ENCODE peak calls at places on chromosome 11, in eight cellular contexts. F, H, B, J, I, U, P and S are unnamed samples.

GRCh38 chr11:5277807-5278206 is 8.1 kb upstream of the HBE1 start:
- DNase-seq in F (no peak), H (no peak), B (no peak), J (no peak), I (no peak), U (no peak), P (no peak), S (no peak)

GRCh38 chr11:111514216-111515031 is at the start of gene HOATZ:
- DNase-seq in F (no peak), H (peak), B (peak), J (peak), I (peak), U (no peak), P (no peak), S (no peak)

GRCh38 chr11:3880724-3881123 is 25.3 kb downstream of the STIM1 start:
- DNase-seq in F (no peak), H (no peak), B (peak), J (no peak), I (no peak), U (no peak), P (peak), S (peak)

GRCh38 chr11:1150769-1151365 is 6.9 kb upstream of the MUC5AC start:
- DNase-seq in F (peak), H (peak), B (peak), J (peak), I (no peak), U (no peak), P (peak), S (peak)

GRCh38 chr11:2092956-2093412 is 46.2 kb downstream of the IGF2 start:
- DNase-seq in F (no peak), H (peak), B (peak), J (peak), I (peak), U (no peak), P (no peak), S (peak)

GRCh38 chr11:114111369-114112042 is 52.0 kb downstream of the ZBTB16 start:
- DNase-seq in F (peak), H (no peak), B (peak), J (peak), I (no peak), U (no peak), P (peak), S (peak)

GRCh38 chr11:124586247-124586860 is 16.6 kb downstream of the OR8A1 start:
- DNase-seq in F (peak), H (peak), B (peak), J (peak), I (peak), U (peak), P (peak), S (peak)

GRCh38 chr11:120622189-120622912 is 110.8 kb downstream of the GRIK4 start:
- DNase-seq in F (no peak), H (no peak), B (no peak), J (no peak), I (peak), U (no peak), P (no peak), S (peak)

GRCh38 chr11:26621147-26621546 is 49.1 kb upstream of the MUC15 start:
- DNase-seq in F (no peak), H (no peak), B (peak), J (peak), I (no peak), U (no peak), P (no peak), S (peak)

GRCh38 chr11:79069504-79069903 is 371.3 kb downstream of the TENM4 start:
- DNase-seq in F (peak), H (peak), B (no peak), J (no peak), I (no peak), U (no peak), P (no peak), S (no peak)

GRCh38 chr11:70202898-70203748 is at the start of gene FADD:
- DNase-seq in F (peak), H (peak), B (peak), J (peak), I (peak), U (peak), P (peak), S (peak)

GRCh38 chr11:78932757-78933156 is 358.1 kb upstream of the NARS2 start:
- DNase-seq in F (no peak), H (no peak), B (no peak), J (no peak), I (no peak), U (no peak), P (no peak), S (no peak)

GRCh38 chr11:46106530-46107407 is 14.5 kb downstream of the PHF21A start:
- DNase-seq in F (no peak), H (no peak), B (no peak), J (peak), I (peak), U (no peak), P (no peak), S (peak)

GRCh38 chr11:104967493-104968364 is 645 bp downstream of the CASP4 start:
- DNase-seq in F (no peak), H (no peak), B (peak), J (peak), I (no peak), U (no peak), P (peak), S (peak)

GRCh38 chr11:3815882-3816281 is 7.5 kb downstream of the PGAP2 start:
- DNase-seq in F (no peak), H (no peak), B (no peak), J (no peak), I (no peak), U (no peak), P (no peak), S (no peak)

GRCh38 chr11:134999490-135000066 is 587.5 kb upstream of the B3GAT1 start:
- DNase-seq in F (no peak), H (no peak), B (no peak), J (no peak), I (no peak), U (no peak), P (no peak), S (no peak)

GRCh38 chr11:2515401-2516275 is 70.8 kb downstream of the KCNQ1 start:
- DNase-seq in F (peak), H (peak), B (no peak), J (no peak), I (peak), U (no peak), P (no peak), S (no peak)

GRCh38 chr11:76268498-76268897 is 62.2 kb upstream of the WNT11 start:
- DNase-seq in F (no peak), H (no peak), B (no peak), J (no peak), I (no peak), U (no peak), P (no peak), S (no peak)

GRCh38 chr11:65503923-65504670 is 5.3 kb downstream of the MALAT1 start:
- DNase-seq in F (no peak), H (no peak), B (peak), J (peak), I (no peak), U (no peak), P (peak), S (peak)

GRCh38 chr11:120529214-120529613 is 17.7 kb downstream of the GRIK4 start:
- DNase-seq in F (no peak), H (no peak), B (no peak), J (no peak), I (no peak), U (no peak), P (no peak), S (no peak)

GRCh38 chr11:11843642-11844041 is 1.9 kb downstream of the USP47 start:
- DNase-seq in F (no peak), H (no peak), B (no peak), J (no peak), I (peak), U (no peak), P (peak), S (no peak)
- H3K4me3 ChIP-seq in F (peak), H (peak), B (peak), J (peak), I (peak), U (peak), P (peak), S (peak)

DNA sequence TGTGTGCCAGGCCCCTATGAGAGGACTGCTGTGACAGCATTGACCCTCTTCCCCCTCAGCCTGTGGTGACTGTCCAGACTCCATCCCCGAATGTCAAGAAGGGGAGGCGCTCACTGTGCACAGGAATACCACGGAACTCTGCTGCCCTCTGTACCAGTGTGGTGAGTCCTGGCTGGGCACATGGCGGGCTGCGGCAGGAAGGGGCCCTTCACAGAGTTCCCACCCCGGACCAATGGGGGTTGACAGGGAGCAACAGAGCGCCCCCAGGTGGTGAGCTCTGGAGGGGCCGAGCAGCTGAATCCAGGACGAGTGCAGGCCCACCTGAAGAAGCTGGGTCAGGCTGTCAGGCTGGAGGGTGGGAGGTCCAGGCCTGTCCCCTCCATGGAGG is 83.8 kb upstream of the MYOD1 start:
- DNase-seq in F (no peak), H (no peak), B (no peak), J (no peak), I (peak), U (no peak), P (no peak), S (no peak)
- TF ChIP-seq CTCF in F (no peak), H (no peak), B (peak), J (no peak), I (no peak), U (peak), P (no peak), S (no peak)

DNA sequence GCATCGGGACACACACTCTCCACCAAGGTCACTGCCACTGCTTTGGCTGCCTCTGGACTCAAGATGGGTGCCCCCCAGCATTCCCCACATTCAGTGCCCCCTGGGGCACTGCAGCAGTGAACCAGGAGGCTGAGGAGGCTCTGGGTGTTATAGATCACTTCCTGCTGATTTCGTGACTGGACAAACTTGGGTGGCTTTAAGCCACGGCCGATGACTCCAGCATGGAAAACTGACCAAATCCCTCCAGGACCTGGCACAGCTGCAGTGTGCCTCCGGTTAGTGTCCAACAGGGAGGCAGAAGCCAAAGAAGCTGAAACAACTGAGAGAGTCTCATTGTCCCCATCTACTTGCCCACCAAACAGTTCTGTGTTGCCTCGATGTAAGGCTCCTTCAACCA is 1.2 kb upstream of the GANAB start:
- DNase-seq in F (no peak), H (no peak), B (no peak), J (no peak), I (no peak), U (no peak), P (no peak), S (no peak)
- H3K4me3 ChIP-seq in F (no peak), H (no peak), B (no peak), J (no peak), I (no peak), U (no peak), P (no peak), S (no peak)

GRCh38 chr11:103610435-103610834 is 426.0 kb upstream of the DDI1 start:
- DNase-seq in F (no peak), H (no peak), B (no peak), J (no peak), I (no peak), U (no peak), P (no peak), S (no peak)

GRCh38 chr11:103608566-103608965 is 427.9 kb upstream of the DDI1 start:
- DNase-seq in F (no peak), H (no peak), B (peak), J (peak), I (no peak), U (no peak), P (no peak), S (peak)

GRCh38 chr11:103604310-103604709 is 432.1 kb upstream of the DDI1 start:
- DNase-seq in F (no peak), H (no peak), B (no peak), J (no peak), I (no peak), U (no peak), P (no peak), S (no peak)

DNA sequence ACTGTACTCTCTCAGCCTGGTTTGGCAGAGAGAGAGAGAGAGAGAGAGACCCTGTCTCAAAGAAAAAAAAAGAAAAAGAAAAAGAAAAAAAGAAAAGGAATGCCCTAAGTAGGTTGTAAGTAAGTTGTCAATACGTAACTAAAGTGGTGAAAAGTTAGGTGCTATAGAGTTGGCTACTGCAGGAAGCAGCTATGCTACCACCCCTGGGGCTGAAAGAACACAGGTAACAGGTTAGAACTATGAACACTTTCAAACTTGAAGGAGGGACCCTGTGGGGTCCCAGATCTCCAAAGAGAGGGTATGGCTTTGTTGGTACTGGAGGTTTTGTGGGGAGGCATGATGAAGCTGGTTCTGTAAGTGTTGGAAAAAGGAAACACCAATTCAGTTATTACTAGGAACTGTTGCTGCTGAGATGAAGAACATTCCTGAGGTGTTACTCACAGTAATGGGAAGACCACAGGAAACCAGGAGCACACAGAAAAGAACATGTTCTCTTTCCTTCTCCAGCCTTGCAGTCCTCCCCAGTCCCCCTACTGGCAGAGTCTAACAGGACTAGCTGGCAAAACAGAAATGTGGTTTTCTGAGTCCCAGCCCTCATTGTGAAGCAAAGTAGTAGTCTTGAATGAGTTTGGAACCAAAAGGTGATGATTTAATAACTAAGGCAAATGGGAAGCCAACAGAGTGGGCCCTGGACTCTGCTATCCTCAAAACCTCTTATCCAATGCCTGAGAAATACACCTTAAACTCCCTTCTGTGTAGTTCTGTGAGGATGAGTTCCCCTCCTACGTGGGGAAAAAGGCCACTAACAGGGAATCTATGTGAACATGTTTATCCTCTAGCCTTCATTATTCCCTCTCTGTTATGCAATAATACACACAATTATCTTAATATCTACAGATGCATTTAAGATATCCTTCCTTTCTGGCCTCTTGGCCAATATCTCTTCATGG is 427.0 kb upstream of the DDI1 start:
- DNase-seq in F (peak), H (no peak), B (peak), J (peak), I (no peak), U (peak), P (peak), S (peak)
- TF ChIP-seq CTCF in F (peak), H (no peak), B (peak), J (peak), I (peak), U (peak), P (peak), S (peak)

DNA sequence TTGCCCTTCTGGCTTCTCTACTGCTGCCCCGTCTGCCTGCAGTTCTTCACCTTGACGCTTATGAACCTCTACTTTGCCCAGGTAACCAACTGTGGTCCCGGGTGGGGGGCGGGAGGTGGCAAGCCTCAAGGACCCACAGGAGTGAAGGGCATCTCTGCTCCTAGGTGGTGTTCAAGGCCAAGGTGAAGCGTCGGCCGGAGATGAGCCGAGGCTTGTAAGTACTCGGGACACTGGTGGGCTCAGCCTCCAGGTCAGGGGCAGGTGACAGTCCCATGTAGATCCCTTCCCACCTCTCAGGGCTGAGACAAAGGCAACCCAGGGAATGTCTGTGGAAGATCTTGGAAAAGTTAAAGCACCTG is 1.1 kb downstream of the GPR137 start:
- DNase-seq in F (peak), H (no peak), B (no peak), J (no peak), I (no peak), U (no peak), P (no peak), S (no peak)
- H3K4me3 ChIP-seq in F (no peak), H (no peak), B (no peak), J (no peak), I (peak), U (no peak), P (no peak), S (no peak)

GRCh38 chr11:36090351-36091245 is 146.7 kb downstream of the LDLRAD3 start:
- DNase-seq in F (no peak), H (no peak), B (no peak), J (no peak), I (no peak), U (no peak), P (no peak), S (no peak)
- TF ChIP-seq CTCF in F (no peak), H (no peak), B (peak), J (no peak), I (no peak), U (no peak), P (no peak), S (no peak)

GRCh38 chr11:133794205-133794604 is 51.1 kb downstream of the SPATA19 start:
- DNase-seq in F (no peak), H (no peak), B (no peak), J (no peak), I (no peak), U (no peak), P (no peak), S (no peak)
- H3K4me3 ChIP-seq in F (no peak), H (no peak), B (no peak), J (no peak), I (no peak), U (no peak), P (no peak), S (no peak)

DNA sequence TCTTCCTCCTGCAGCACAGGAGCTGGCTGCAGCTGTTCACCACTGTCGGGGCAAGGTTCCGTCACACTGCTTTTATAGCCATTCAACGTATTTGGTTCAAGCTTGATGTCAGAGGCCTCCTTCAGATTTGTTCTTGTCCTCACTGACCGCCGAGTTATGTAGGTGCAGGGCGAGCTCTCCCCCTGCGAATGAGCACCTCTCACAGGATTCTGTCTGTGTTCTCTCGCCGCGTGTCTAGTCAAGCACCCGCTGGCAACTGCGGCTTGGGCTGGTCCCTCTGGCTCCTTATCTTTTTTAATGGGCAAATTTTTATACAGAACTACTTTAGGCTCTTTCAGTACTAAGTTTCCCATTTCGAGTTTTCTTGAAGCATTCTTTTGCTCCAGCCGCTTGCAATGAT is 37.4 kb upstream of the CHKA start:
- DNase-seq in F (no peak), H (no peak), B (no peak), J (no peak), I (no peak), U (no peak), P (no peak), S (no peak)
- TF ChIP-seq CTCF in F (no peak), H (no peak), B (no peak), J (no peak), I (no peak), U (no peak), P (no peak), S (no peak)

GRCh38 chr11:100890779-100891178 is 203.7 kb downstream of the ARHGAP42 start:
- DNase-seq in F (no peak), H (no peak), B (peak), J (peak), I (no peak), U (no peak), P (no peak), S (peak)
- H3K4me3 ChIP-seq in F (no peak), H (no peak), B (no peak), J (no peak), I (no peak), U (no peak), P (no peak), S (no peak)